ENCODE peak calls at places on chromosomes 12 and 14, in nine cellular contexts. P is Daoy; W is Peyer's patch; O is H7; U is iris pigment epithelial cell; C is HuH-7; D is activated T-cell treated with anti-CD3 and anti-CD28 coated beads, Interleukin-2, amount 50 U/mL, for 72 hours; B is Panc1; V is caudate nucleus. T is an unnamed sample.

GRCh38 chr12:46382425-46382973 is 9.9 kb upstream of the SLC38A2 start:
- DNase-seq in P (no peak), W (no peak), O (no peak), U (no peak), C (no peak), D (no peak), B (no peak), V (no peak), T (no peak)

GRCh38 chr12:19058235-19059021 is 71.1 kb upstream of the PLEKHA5 start:
- DNase-seq in P (no peak), W (no peak), O (no peak), U (peak), C (no peak), D (no peak), B (no peak), V (no peak), T (no peak)

GRCh38 chr12:28872654-28873268 is 276.3 kb upstream of the FAR2 start:
- DNase-seq in P (peak), W (no peak), O (peak), U (peak), C (peak), D (peak), B (peak), V (no peak), T (peak)

GRCh38 chr12:93245543-93245942 is 132.2 kb upstream of the NUDT4 start:
- DNase-seq in P (no peak), W (no peak), O (peak), U (no peak), C (no peak), D (peak), B (no peak), V (no peak), T (no peak)

GRCh38 chr14:104389326-104390220 is 190.0 kb upstream of the C14orf180 start:
- DNase-seq in P (no peak), W (peak), O (peak), U (no peak), C (no peak), D (no peak), B (no peak), V (no peak), T (no peak)

GRCh38 chr14:69315302-69315701 is 55.3 kb downstream of the GALNT16 start:
- DNase-seq in P (no peak), W (no peak), O (no peak), U (no peak), C (no peak), D (no peak), B (no peak), V (no peak), T (no peak)

GRCh38 chr12:116074686-116075085 is 202.8 kb downstream of the MED13L start:
- DNase-seq in P (no peak), W (no peak), O (no peak), U (peak), C (no peak), D (no peak), B (no peak), V (no peak), T (no peak)

GRCh38 chr14:77153802-77154201 is 12.2 kb upstream of the ZDHHC22 start:
- DNase-seq in P (no peak), W (no peak), O (no peak), U (no peak), C (no peak), D (no peak), B (no peak), V (no peak), T (no peak)

GRCh38 chr12:26250801-26251200 is 55.4 kb downstream of the SSPN start:
- DNase-seq in P (no peak), W (no peak), O (no peak), U (peak), C (no peak), D (no peak), B (no peak), V (no peak), T (no peak)

GRCh38 chr12:109291531-109292341 is 17.3 kb downstream of the FOXN4 start:
- DNase-seq in P (peak), W (peak), O (peak), U (peak), C (no peak), D (no peak), B (no peak), V (peak), T (peak)

GRCh38 chr12:68374315-68374982 is 42.3 kb upstream of the MDM1 start:
- DNase-seq in P (no peak), W (no peak), O (no peak), U (no peak), C (no peak), D (peak), B (no peak), V (no peak), T (no peak)

GRCh38 chr12:123094349-123095073 is 56.4 kb downstream of the PITPNM2 start:
- DNase-seq in P (peak), W (no peak), O (no peak), U (peak), C (no peak), D (no peak), B (peak), V (no peak), T (peak)

GRCh38 chr12:52975204-52975603 is 26.3 kb downstream of the KRT18 start:
- DNase-seq in P (peak), W (no peak), O (no peak), U (peak), C (no peak), D (no peak), B (no peak), V (no peak), T (no peak)

GRCh38 chr12:101935769-101936741 is 58.7 kb downstream of the DRAM1 start:
- DNase-seq in P (peak), W (no peak), O (no peak), U (peak), C (no peak), D (peak), B (no peak), V (no peak), T (peak)

GRCh38 chr12:49832836-49833421 is 4.7 kb upstream of the NCKAP5L start:
- DNase-seq in P (peak), W (no peak), O (no peak), U (peak), C (no peak), D (no peak), B (no peak), V (no peak), T (no peak)

GRCh38 chr12:6960291-6961277 is 9.4 kb downstream of the PTPN6 start:
- DNase-seq in P (no peak), W (peak), O (peak), U (peak), C (no peak), D (peak), B (no peak), V (no peak), T (peak)

GRCh38 chr14:56273949-56274348 is 155.7 kb downstream of the PELI2 start:
- DNase-seq in P (no peak), W (no peak), O (no peak), U (no peak), C (no peak), D (no peak), B (no peak), V (no peak), T (no peak)

GRCh38 chr12:42468341-42468821 is 121.2 kb downstream of the PRICKLE1 start:
- DNase-seq in P (peak), W (no peak), O (no peak), U (no peak), C (no peak), D (no peak), B (no peak), V (no peak), T (no peak)

GRCh38 chr14:61927015-61927414 is 164.8 kb downstream of the SNAPC1 start:
- DNase-seq in P (peak), W (no peak), O (no peak), U (peak), C (no peak), D (no peak), B (no peak), V (no peak), T (no peak)

GRCh38 chr12:101832030-101832429 is 1.3 kb upstream of the GNPTAB start:
- DNase-seq in P (peak), W (no peak), O (no peak), U (no peak), C (no peak), D (no peak), B (no peak), V (no peak), T (no peak)

GRCh38 chr12:103705098-103705497 is 118.0 kb downstream of the STAB2 start:
- DNase-seq in P (no peak), W (no peak), O (no peak), U (no peak), C (no peak), D (no peak), B (no peak), V (no peak), T (no peak)

GRCh38 chr14:105328678-105329390 is 14.3 kb downstream of the PACS2 start:
- DNase-seq in P (no peak), W (no peak), O (peak), U (no peak), C (no peak), D (no peak), B (no peak), V (no peak), T (no peak)